ENCODE peak calls at places on chromosomes 16 and 17, in ten cellular contexts. M is mesothelial cell of epicardium, O is uterus, J is stomach, B is brain microvascular endothelial cell, Q is right atrium auricular region, P is neural progenitor cell, N is Calu3, S is lower leg skin, A is AG09319. Z is an unnamed sample.

GRCh38 chr17:1591474-1592090 is 29.0 kb upstream of the PITPNA start:
- DNase-seq in M (no peak), N (no peak), P (no peak), Q (no peak), O (no peak), S (no peak), A (no peak), J (no peak), B (no peak), Z (no peak)

GRCh38 chr17:15914400-15915165 is 30.3 kb upstream of the ADORA2B start:
- DNase-seq in B (peak), P (no peak), S (no peak), M (no peak), Q (no peak), O (no peak), N (no peak), A (peak), J (peak), Z (peak)

GRCh38 chr17:29212681-29213121 is 32.5 kb upstream of the MYO18A start:
- DNase-seq in N (no peak), Q (no peak), M (no peak), B (no peak), A (peak), J (no peak), P (no peak), S (peak), O (no peak), Z (no peak)

GRCh38 chr16:69903851-69904250 is 47.3 kb upstream of the CLEC18A start:
- DNase-seq in S (no peak), N (no peak), P (no peak), A (no peak), M (no peak), Q (no peak), O (no peak), J (no peak), B (no peak), Z (no peak)

GRCh38 chr16:14559809-14560227 is 70.2 kb downstream of the PARN start:
- DNase-seq in J (peak), M (no peak), N (no peak), S (no peak), O (no peak), Q (no peak), B (peak), A (no peak), P (no peak), Z (no peak)

GRCh38 chr16:89711601-89712475 is 8.9 kb downstream of the VPS9D1 start:
- DNase-seq in S (no peak), P (peak), N (peak), Q (no peak), B (peak), A (no peak), O (no peak), J (peak), M (no peak), Z (no peak)

GRCh38 chr16:27123795-27124194 is 57.1 kb downstream of the C16orf82 start:
- DNase-seq in J (no peak), S (no peak), M (no peak), A (no peak), N (no peak), O (no peak), Q (no peak), B (no peak), P (no peak), Z (no peak)

GRCh38 chr16:30724641-30725464 is 23.4 kb upstream of the PHKG2 start:
- DNase-seq in N (no peak), O (no peak), M (no peak), A (no peak), P (no peak), J (no peak), B (no peak), S (no peak), Q (no peak), Z (no peak)

GRCh38 chr16:2237552-2238395 is 1.5 kb downstream of the DNASE1L2 start:
- DNase-seq in Q (no peak), S (no peak), B (no peak), N (no peak), P (peak), J (no peak), O (no peak), M (no peak), A (no peak), Z (no peak)

GRCh38 chr17:47295037-47295873 is 28.5 kb upstream of the EFCAB13 start:
- DNase-seq in P (peak), Q (peak), N (peak), B (no peak), S (no peak), M (no peak), J (no peak), O (no peak), A (no peak), Z (no peak)

GRCh38 chr17:76154292-76154691 is 13.2 kb upstream of the FOXJ1 start:
- DNase-seq in A (no peak), J (no peak), B (no peak), N (no peak), O (no peak), P (no peak), Q (no peak), M (no peak), S (no peak), Z (no peak)

GRCh38 chr17:59771093-59771492 is 63.6 kb downstream of the VMP1 start:
- DNase-seq in S (no peak), M (no peak), A (no peak), P (no peak), B (no peak), N (no peak), O (no peak), J (no peak), Q (no peak), Z (no peak)

GRCh38 chr16:72961115-72961832 is 86.7 kb downstream of the ZFHX3 start:
- DNase-seq in B (peak), N (peak), P (no peak), J (no peak), S (no peak), O (no peak), Q (no peak), A (no peak), M (no peak), Z (no peak)

GRCh38 chr17:31997005-31997404 is 10.2 kb upstream of the LRRC37B start:
- DNase-seq in Q (no peak), P (no peak), A (no peak), N (no peak), O (no peak), B (no peak), S (no peak), J (no peak), M (no peak), Z (no peak)

GRCh38 chr17:29568331-29569244 is at the start of gene TP53I13:
- DNase-seq in N (peak), B (peak), Q (peak), O (peak), J (peak), M (peak), A (peak), P (peak), S (peak), Z (peak)

GRCh38 chr16:85235988-85236831 is 123.9 kb upstream of the CIBAR2 start:
- DNase-seq in B (no peak), M (no peak), O (peak), J (peak), S (no peak), N (no peak), Q (no peak), P (no peak), A (no peak), Z (no peak)

GRCh38 chr16:85239871-85240270 is 127.6 kb upstream of the CIBAR2 start:
- DNase-seq in S (no peak), M (no peak), Q (no peak), A (no peak), N (no peak), P (no peak), O (no peak), B (no peak), J (no peak), Z (no peak)

GRCh38 chr16:85237817-85238216 is 125.5 kb upstream of the CIBAR2 start:
- DNase-seq in N (no peak), Q (no peak), M (no peak), J (no peak), B (no peak), S (no peak), O (no peak), A (no peak), P (no peak), Z (no peak)

GRCh38 chr16:85239239-85239638 is 127.0 kb upstream of the CIBAR2 start:
- DNase-seq in M (no peak), B (no peak), N (no peak), A (no peak), S (no peak), J (no peak), Q (no peak), P (no peak), O (no peak), Z (no peak)

DNA sequence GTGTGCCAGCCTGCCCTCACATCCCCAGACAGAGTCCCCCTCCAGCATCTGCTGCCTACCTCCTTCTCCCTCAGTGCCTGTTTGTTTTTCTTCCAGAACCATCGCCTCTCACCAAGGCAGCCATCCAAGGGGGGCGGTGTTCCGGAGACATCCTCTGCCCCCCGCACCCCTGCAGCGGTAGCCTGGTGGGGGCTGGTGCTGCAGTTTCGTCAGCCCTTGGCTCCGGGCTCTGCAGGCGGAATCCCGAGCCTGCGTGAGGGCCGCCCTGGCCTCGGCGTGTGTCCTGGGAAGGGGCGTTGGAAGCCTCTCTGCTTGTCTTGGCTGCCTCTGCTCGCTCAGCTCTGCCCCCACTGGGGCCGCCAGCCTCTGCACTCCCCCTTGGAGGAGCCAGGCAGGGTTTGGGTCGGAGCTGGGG is 126.0 kb upstream of the CIBAR2 start:
- DNase-seq in M (no peak), B (peak), P (peak), O (peak), A (peak), N (no peak), S (no peak), Q (peak), J (peak), Z (peak)
- TF ChIP-seq CTCF in M (no peak), B (peak), P (peak), O (peak), A (peak), N (no peak), S (no peak), Q (no peak), J (no peak), Z (peak)

DNA sequence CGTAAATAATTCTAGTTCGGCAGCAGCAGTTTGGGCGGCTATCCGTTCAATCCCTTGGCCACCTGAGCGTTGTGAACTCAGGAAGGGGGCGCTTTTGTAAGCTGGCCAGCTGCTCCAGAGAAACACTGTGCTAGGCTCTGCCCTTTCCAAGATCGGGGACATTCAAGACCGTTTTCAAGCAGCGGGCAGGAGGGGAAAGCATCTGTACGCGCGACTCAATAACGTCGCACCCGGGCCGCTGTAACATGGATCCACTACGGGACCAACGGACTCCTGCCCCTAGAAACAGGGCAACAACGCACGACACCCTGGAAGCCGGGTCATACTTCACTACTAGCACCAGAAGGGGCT is 463 bp downstream of the TOP2A start:
- DNase-seq in Q (no peak), P (peak), J (no peak), O (no peak), N (no peak), M (no peak), B (peak), A (no peak), S (no peak), Z (no peak)
- TF ChIP-seq CTCF in Q (no peak), P (peak), J (no peak), O (no peak), N (no peak), M (no peak), B (peak), A (no peak), S (no peak), Z (peak)

DNA sequence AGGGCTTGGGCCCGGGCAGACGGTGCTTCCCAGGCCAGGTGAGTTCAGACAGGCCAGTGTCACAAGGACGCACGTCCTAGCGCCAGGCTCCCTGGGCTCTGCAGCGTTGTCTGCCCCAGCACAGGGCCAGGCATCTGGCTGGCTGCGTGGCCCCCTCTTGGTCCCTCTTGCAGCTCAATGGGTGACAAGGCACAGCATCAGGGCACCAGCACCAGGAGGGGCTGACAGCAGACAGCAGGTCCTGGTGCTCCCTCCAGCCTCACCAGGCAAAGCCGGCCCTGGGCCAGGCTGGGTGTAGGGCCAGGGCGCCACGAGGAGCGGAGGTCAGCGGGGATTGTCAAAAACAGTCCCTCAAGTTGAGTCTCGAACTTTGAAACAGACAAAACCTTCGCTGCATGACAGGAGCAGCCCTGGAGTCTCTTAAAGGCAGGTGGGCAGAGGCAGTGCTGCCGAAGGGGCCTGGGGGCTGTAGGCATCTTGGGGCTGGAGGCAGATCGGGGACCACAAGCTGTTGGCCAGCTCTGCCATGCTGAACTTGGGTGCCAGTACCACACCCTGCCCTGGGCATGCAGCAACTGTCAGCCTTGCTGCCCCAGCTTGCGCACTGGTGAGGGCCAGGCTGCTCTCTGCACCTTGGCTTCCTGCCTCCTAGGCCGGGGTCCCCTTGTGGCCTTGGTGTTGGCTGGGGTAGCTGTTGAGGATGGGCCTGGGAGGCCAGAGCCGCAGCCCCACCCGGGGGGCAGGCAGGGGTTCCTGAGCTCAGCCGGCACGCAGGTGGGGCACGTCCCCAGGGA is 48.8 kb downstream of the PRMT7 start:
- DNase-seq in M (no peak), Q (no peak), O (no peak), A (no peak), N (no peak), P (no peak), B (no peak), S (no peak), J (no peak), Z (no peak)
- TF ChIP-seq CTCF in M (no peak), Q (no peak), O (no peak), A (no peak), N (no peak), P (no peak), B (no peak), S (no peak), J (no peak), Z (no peak)

DNA sequence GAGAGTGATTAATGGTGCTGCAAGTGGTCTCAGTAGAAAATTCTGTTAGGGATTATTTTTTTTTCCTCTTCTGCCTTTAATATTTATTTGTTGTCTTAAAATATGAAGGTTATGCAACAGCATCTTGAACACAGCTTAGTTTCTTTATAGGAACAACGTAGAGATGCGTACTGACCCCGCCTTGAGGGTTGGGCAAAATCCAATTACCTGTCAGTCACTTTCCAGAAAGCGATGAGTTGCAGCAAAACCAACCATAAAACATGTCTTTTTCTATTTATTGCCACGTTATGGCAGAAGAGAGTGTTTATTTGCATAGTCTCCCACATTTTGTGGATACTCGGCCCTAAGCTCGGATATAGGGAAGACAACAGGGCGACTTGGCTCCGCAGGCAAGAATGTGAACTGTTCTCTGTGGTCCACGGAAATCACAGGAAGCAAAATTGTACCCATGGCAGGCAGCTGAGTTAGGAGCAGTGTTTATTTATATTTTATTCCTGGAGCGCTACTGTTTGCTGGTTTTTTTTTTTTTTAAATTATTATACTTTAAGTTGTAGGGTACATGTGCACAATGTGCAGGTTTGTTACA is 44.3 kb upstream of the CACNG5 start:
- DNase-seq in N (no peak), Q (no peak), J (no peak), S (no peak), M (no peak), P (no peak), B (no peak), A (no peak), O (peak), Z (no peak)
- TF ChIP-seq CTCF in N (no peak), Q (no peak), J (no peak), S (no peak), M (no peak), P (peak), B (peak), A (no peak), O (no peak), Z (no peak)

GRCh38 chr17:39236383-39236927 is 10.7 kb upstream of the STAC2 start:
- DNase-seq in P (no peak), Q (no peak), S (no peak), J (no peak), M (no peak), B (no peak), O (no peak), A (no peak), N (no peak), Z (no peak)

GRCh38 chr17:39231587-39232551 is 6.1 kb upstream of the STAC2 start:
- DNase-seq in N (peak), S (no peak), O (peak), A (no peak), B (peak), J (peak), Q (no peak), M (no peak), P (peak), Z (no peak)

GRCh38 chr17:39237586-39237985 is 11.8 kb upstream of the STAC2 start:
- DNase-seq in A (no peak), M (no peak), S (no peak), Q (no peak), O (no peak), N (no peak), J (no peak), B (no peak), P (no peak), Z (no peak)

GRCh38 chr17:39236981-39237441 is 11.3 kb upstream of the STAC2 start:
- DNase-seq in M (no peak), B (no peak), N (peak), Q (no peak), A (no peak), O (no peak), S (no peak), J (no peak), P (no peak), Z (no peak)

GRCh38 chr17:39235555-39236221 is 9.9 kb upstream of the STAC2 start:
- DNase-seq in J (no peak), N (peak), S (no peak), B (peak), O (no peak), M (no peak), A (no peak), Q (no peak), P (peak), Z (no peak)
- TF ChIP-seq CTCF in J (no peak), N (peak), S (no peak), B (peak), O (peak), M (peak), A (peak), Q (no peak), P (peak), Z (peak)

DNA sequence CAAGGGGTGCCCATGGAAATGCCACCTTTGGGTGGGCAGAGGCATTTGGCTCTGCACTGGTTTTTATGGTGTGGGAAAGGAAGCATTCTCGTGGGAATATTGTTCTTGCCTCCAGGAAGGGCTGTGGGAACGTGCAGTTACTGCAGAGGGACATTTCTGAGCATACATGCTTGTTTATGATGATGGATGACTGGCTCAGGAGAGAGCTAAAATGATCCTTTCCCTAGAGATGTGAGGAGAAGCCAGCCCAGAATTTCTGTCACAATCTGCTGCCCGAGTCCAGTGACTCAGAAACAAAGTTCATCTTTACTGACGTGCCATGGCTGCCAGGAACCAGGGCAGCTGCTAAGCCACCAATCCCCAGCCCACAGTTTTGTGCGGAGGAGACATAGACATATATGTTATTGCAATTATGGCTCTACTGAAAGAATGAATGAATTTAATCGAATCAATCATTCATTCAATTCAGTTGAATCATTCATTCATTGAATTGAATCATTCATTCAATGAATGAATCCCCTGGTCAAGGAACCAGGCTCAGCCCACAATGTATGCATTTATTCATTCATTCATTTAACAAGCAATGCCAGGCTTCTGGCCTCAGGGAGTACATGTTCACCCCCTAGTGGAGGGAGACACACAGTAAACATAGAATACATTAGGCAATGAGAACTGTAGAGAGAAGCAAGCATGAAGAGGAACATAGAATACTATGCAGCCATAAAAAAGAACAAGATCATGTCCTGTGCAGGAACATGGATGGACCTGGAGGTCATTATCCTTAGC is 414.4 kb upstream of the HSBP1 start:
- DNase-seq in Q (no peak), M (no peak), J (no peak), B (peak), O (no peak), P (peak), N (no peak), S (no peak), A (no peak), Z (no peak)
- TF ChIP-seq CTCF in Q (no peak), M (no peak), J (no peak), B (peak), O (no peak), P (peak), N (no peak), S (no peak), A (no peak), Z (peak)

GRCh38 chr16:58492066-58492465 is 7.9 kb upstream of the NDRG4 start:
- DNase-seq in M (no peak), N (no peak), S (no peak), B (no peak), P (no peak), Q (no peak), A (no peak), O (no peak), J (no peak), Z (no peak)

GRCh38 chr16:58485184-58485887 is 14.6 kb upstream of the NDRG4 start:
- DNase-seq in M (no peak), A (no peak), B (no peak), J (no peak), P (no peak), N (no peak), O (no peak), S (no peak), Q (no peak), Z (no peak)

GRCh38 chr16:58490100-58490499 is 9.8 kb upstream of the NDRG4 start:
- DNase-seq in M (no peak), N (no peak), O (no peak), B (no peak), S (no peak), P (no peak), A (no peak), J (no peak), Q (no peak), Z (no peak)

GRCh38 chr16:58487566-58488351 is 12.2 kb upstream of the NDRG4 start:
- DNase-seq in S (peak), N (peak), J (peak), B (peak), P (peak), A (peak), O (peak), M (peak), Q (peak), Z (peak)

GRCh38 chr16:58488531-58488930 is 11.4 kb upstream of the NDRG4 start:
- DNase-seq in B (no peak), M (no peak), N (no peak), A (no peak), Q (no peak), O (no peak), J (no peak), S (no peak), P (no peak), Z (no peak)
- TF ChIP-seq CTCF in B (no peak), M (no peak), N (no peak), A (no peak), Q (no peak), O (no peak), J (no peak), S (no peak), P (no peak), Z (no peak)

Z was measured in osteocyte.